ENCODE peak calls at places on chromosomes 6 and 20, in nine cellular contexts. Y, K, W, J, T, U, A, S and L are unnamed samples.

GRCh38 chr6:154039231-154039842 is at the start of gene OPRM1:
- DNase-seq in Y (no peak), K (no peak), W (peak; percentile 2), J (no peak), T (no peak), U (peak; percentile 37), A (no peak), S (peak; percentile 36), L (no peak)

GRCh38 chr20:25165128-25165527 is 30.4 kb upstream of the ENTPD6 start:
- DNase-seq in Y (no peak), K (no peak), W (no peak), J (no peak), T (no peak), U (no peak), A (no peak), S (no peak), L (no peak)

GRCh38 chr20:59611286-59611685 is 6.9 kb downstream of the PHACTR3 start:
- DNase-seq in Y (no peak), K (no peak), W (no peak), J (no peak), T (no peak), U (no peak), A (no peak), S (no peak), L (no peak)

GRCh38 chr20:60583741-60584140 is 625.5 kb downstream of the CDH26 start:
- DNase-seq in Y (no peak), K (no peak), W (no peak), J (no peak), T (no peak), U (no peak), A (no peak), S (no peak), L (no peak)

GRCh38 chr6:161233986-161234620 is 39.8 kb downstream of the AGPAT4 start:
- DNase-seq in Y (peak; percentile 94), K (peak; percentile 88), W (peak; percentile 6), J (no peak), T (no peak), U (peak; percentile 37), A (peak; percentile 51), S (peak; percentile 85), L (peak; percentile 36)

GRCh38 chr20:29878281-29878741 is 1379.2 kb upstream of the DEFB115 start:
- DNase-seq in Y (no peak), K (no peak), W (peak; percentile 69), J (peak; percentile 94), T (peak; percentile 61), U (peak; percentile 26), A (peak; percentile 9), S (no peak), L (no peak)

GRCh38 chr20:19233025-19233794 is 20.8 kb downstream of the SLC24A3 start:
- DNase-seq in Y (no peak), K (peak; percentile 77), W (no peak), J (no peak), T (no peak), U (no peak), A (no peak), S (peak; percentile 54), L (peak; percentile 3)

GRCh38 chr6:89281779-89282246 is 33.3 kb downstream of the GABRR2 start:
- DNase-seq in Y (peak; percentile 42), K (no peak), W (peak; percentile 57), J (no peak), T (no peak), U (peak; percentile 41), A (peak; percentile 49), S (no peak), L (no peak)

GRCh38 chr6:33430991-33431879 is 11.4 kb downstream of the SYNGAP1 start:
- DNase-seq in Y (peak; percentile 65), K (peak; percentile 79), W (peak; percentile 62), J (peak; percentile 93), T (peak; percentile 64), U (peak; percentile 43), A (peak; percentile 68), S (peak; percentile 82), L (no peak)

GRCh38 chr6:42909835-42910234 is 6.0 kb upstream of the PTCRA start:
- DNase-seq in Y (no peak), K (no peak), W (no peak), J (no peak), T (no peak), U (no peak), A (no peak), S (no peak), L (no peak)

GRCh38 chr6:42914546-42914945 is 1.3 kb upstream of the PTCRA start:
- DNase-seq in Y (no peak), K (no peak), W (no peak), J (no peak), T (no peak), U (no peak), A (no peak), S (no peak), L (no peak)

GRCh38 chr6:42915737-42916136 is at the start of gene PTCRA:
- DNase-seq in Y (no peak), K (no peak), W (no peak), J (no peak), T (no peak), U (no peak), A (no peak), S (no peak), L (no peak)

GRCh38 chr6:42907336-42907735 is 8.5 kb upstream of the PTCRA start:
- DNase-seq in Y (no peak), K (peak; percentile 80), W (no peak), J (no peak), T (no peak), U (no peak), A (no peak), S (peak; percentile 88), L (no peak)

GRCh38 chr6:42911171-42912021 is 4.5 kb upstream of the PTCRA start:
- DNase-seq in Y (no peak), K (no peak), W (no peak), J (no peak), T (no peak), U (no peak), A (no peak), S (no peak), L (no peak)
- TF ChIP-seq CTCF in Y (peak; percentile 7), K (no peak), W (no peak), J (no peak), T (no peak), U (no peak), A (no peak), S (no peak), L (no peak)

DNA sequence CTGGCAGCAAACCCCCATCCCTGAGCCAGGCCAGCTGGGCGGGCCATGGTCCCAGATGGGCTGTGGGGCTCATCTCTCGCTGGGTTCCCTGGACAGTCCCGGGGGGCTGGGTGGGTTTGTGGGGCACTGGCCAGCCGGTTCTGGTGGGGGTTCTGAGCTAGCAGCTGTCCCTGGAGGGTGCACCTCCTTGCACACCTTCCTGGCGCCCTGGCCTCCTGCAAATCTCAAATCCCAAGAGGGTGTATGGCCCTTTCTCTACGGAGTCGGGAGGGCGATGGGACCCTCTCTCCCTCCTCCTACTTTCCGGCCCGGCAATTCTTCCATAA is 1.2 kb upstream of the LAMA5 start:
- DNase-seq in Y (no peak), K (no peak), W (no peak), J (no peak), T (no peak), U (no peak), A (no peak), S (no peak), L (no peak)
- H3K4me1 ChIP-seq in Y (peaks cover 33% of the 10 kb centered on the region), K (peaks cover 41% of the 10 kb centered on the region), W (peaks cover 54% of the 10 kb centered on the region), J (peaks cover 93% of the 10 kb centered on the region), T (peaks cover 44% of the 10 kb centered on the region), U (peaks cover 70% of the 10 kb centered on the region), A (peaks cover 74% of the 10 kb centered on the region), S (peaks cover 13% of the 10 kb centered on the region), L (no peaks in the 10 kb centered on the region)

DNA sequence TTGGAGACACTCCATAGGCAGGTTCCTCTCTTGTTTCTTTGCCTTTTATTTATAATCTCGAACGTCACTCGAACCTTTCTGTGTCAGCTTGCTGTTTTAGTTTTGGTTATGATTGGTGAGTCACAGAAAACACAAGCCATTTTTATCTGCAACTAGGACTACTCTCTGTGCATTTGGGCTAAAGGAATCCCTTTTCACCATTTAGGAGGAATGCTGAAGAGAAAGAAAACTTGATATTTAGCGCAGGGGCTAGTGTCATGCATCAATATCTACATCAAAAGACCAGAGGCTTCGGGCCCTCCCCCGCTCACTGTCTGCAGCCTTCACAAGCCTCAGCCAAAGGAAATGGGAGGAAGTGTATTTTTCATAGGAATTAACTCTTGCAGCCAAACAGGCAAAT is 507.8 kb upstream of the CITED2 start:
- DNase-seq in Y (peak; percentile 78), K (no peak), W (no peak), J (no peak), T (no peak), U (no peak), A (no peak), S (no peak), L (no peak)
- TF ChIP-seq POLR2A in Y (no peak), K (no peak), W (no peak), J (no peak), T (no peak), U (no peak), A (no peak), S (no peak), L (no peak)

DNA sequence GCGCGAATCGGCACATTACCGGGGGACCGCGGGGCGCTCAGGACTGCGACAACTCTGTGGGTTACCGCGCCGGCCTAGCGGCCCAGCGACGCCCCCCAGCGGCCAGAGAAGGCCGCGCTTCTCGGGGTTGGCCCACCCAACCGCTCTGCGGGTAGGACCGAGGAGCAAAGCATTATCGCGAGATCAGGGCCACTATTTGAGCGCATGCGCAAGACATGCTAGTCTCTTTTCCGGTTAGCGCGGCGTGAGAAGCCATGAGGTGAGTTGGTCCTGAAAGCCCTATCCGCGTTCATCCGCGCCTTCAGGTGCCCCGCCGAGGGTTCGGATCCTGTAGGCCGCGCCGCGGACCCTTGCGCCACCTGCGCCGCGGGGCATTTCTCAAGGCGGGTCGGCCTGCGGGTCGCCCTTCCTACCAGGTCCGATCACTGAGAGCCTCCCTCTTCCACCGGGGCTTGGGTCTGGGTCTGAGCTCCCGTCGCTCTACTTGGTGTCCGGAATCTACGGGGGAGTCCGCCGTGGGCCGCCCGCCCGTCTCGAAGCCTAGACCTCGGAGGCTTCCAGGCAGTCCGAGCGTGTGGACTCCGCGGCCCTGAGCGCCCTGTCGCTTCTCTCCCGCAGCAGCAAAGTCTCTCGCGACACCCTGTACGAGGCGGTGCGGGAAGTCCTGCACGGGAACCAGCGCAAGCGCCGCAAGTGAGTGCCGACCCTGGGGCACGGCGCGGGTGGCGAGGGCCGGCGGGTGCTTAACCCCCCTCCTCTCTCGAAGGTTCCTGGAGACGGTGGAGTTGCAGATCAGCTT is at the start of gene RPL10A:
- DNase-seq in Y (peak; percentile 96), K (peak; percentile 97), W (peak; percentile 95), J (peak; percentile 99), T (peak; percentile 94), U (peak; percentile 97), A (peak; percentile 97), S (peak; percentile 97), L (peak; percentile 96)
- TF ChIP-seq CTCF in Y (peak; percentile 99), K (peak; percentile 99), W (peak; percentile 81), J (peak; percentile 98), T (peak; percentile 99), U (peak; percentile 97), A (peak; percentile 94), S (peak; percentile 97), L (peak; percentile 99)

GRCh38 chr6:75378101-75378500 is 93.5 kb upstream of the TMEM30A start:
- DNase-seq in Y (no peak), K (no peak), W (no peak), J (no peak), T (no peak), U (no peak), A (no peak), S (no peak), L (no peak)
- H3K4me1 ChIP-seq in Y (peaks cover 4% of the 10 kb centered on the region), K (no peaks in the 10 kb centered on the region), W (peaks cover 62% of the 10 kb centered on the region), J (peaks cover 18% of the 10 kb centered on the region), T (no peaks in the 10 kb centered on the region), U (no peaks in the 10 kb centered on the region), A (peaks cover 4% of the 10 kb centered on the region), S (no peaks in the 10 kb centered on the region), L (no peaks in the 10 kb centered on the region)